ENCODE peak calls at places on chromosome 1, in six cellular contexts. One of them, this sample, is unnamed.

GRCh38 chr1:61790837-61791236 is 48.6 kb downstream of the PATJ start:
- DNase-seq in K562: no peak
- DNase-seq in SK-N-SH: no peak
- DNase-seq in GM12892: no peak
- DNase-seq in HepG2: no peak
- DNase-seq in H1: no peak
- DNase-seq in this sample: no peak

GRCh38 chr1:186859995-186860394 is 31.2 kb downstream of the PLA2G4A start:
- DNase-seq in K562: no peak
- DNase-seq in SK-N-SH: no peak
- DNase-seq in GM12892: no peak
- DNase-seq in HepG2: no peak
- DNase-seq in H1: no peak
- DNase-seq in this sample: no peak

GRCh38 chr1:26697978-26698849 is 2.4 kb downstream of the ARID1A start:
- DNase-seq in K562: peak
- DNase-seq in SK-N-SH: peak
- DNase-seq in GM12892: peak
- DNase-seq in HepG2: peak
- DNase-seq in H1: no peak
- DNase-seq in this sample: no peak

GRCh38 chr1:208291923-208292711 is 47.9 kb upstream of the PLXNA2 start:
- DNase-seq in K562: no peak
- DNase-seq in SK-N-SH: no peak
- DNase-seq in GM12892: no peak
- DNase-seq in HepG2: no peak
- DNase-seq in H1: no peak
- DNase-seq in this sample: no peak

GRCh38 chr1:103180660-103181059 is 72.3 kb upstream of the COL11A1 start:
- DNase-seq in K562: no peak
- DNase-seq in SK-N-SH: no peak
- DNase-seq in GM12892: no peak
- DNase-seq in HepG2: no peak
- DNase-seq in H1: no peak
- DNase-seq in this sample: no peak

GRCh38 chr1:24236170-24237045 is 49.3 kb upstream of the IFNLR1 start:
- DNase-seq in K562: no peak
- DNase-seq in SK-N-SH: no peak
- DNase-seq in GM12892: peak
- DNase-seq in HepG2: no peak
- DNase-seq in H1: no peak
- DNase-seq in this sample: peak

GRCh38 chr1:54667797-54668196 is 26.2 kb downstream of the MROH7 start:
- DNase-seq in K562: no peak
- DNase-seq in SK-N-SH: no peak
- DNase-seq in GM12892: no peak
- DNase-seq in HepG2: no peak
- DNase-seq in H1: no peak
- DNase-seq in this sample: no peak

GRCh38 chr1:186183219-186183618 is 191.8 kb downstream of the TPR start:
- DNase-seq in K562: no peak
- DNase-seq in SK-N-SH: no peak
- DNase-seq in GM12892: no peak
- DNase-seq in HepG2: no peak
- DNase-seq in H1: no peak
- DNase-seq in this sample: no peak

GRCh38 chr1:156908955-156909354 is 11.5 kb upstream of the LRRC71 start:
- DNase-seq in K562: no peak
- DNase-seq in SK-N-SH: no peak
- DNase-seq in GM12892: no peak
- DNase-seq in HepG2: no peak
- DNase-seq in H1: no peak
- DNase-seq in this sample: no peak

GRCh38 chr1:59104191-59104760 is 192.6 kb upstream of the FGGY start:
- DNase-seq in K562: no peak
- DNase-seq in SK-N-SH: no peak
- DNase-seq in GM12892: no peak
- DNase-seq in HepG2: peak
- DNase-seq in H1: no peak
- DNase-seq in this sample: no peak

GRCh38 chr1:14786104-14786675 is 187.7 kb downstream of the KAZN start:
- DNase-seq in K562: no peak
- DNase-seq in SK-N-SH: no peak
- DNase-seq in GM12892: no peak
- DNase-seq in HepG2: no peak
- DNase-seq in H1: no peak
- DNase-seq in this sample: no peak

GRCh38 chr1:95006681-95007080 is 66.1 kb downstream of the ALG14 start:
- DNase-seq in K562: no peak
- DNase-seq in SK-N-SH: no peak
- DNase-seq in GM12892: no peak
- DNase-seq in HepG2: no peak
- DNase-seq in H1: no peak
- DNase-seq in this sample: no peak

GRCh38 chr1:237324226-237324625 is 282.2 kb downstream of the RYR2 start:
- DNase-seq in K562: no peak
- DNase-seq in SK-N-SH: no peak
- DNase-seq in GM12892: no peak
- DNase-seq in HepG2: no peak
- DNase-seq in H1: no peak
- DNase-seq in this sample: no peak

GRCh38 chr1:180937012-180937372 is 24.3 kb downstream of the KIAA1614 start:
- DNase-seq in K562: no peak
- DNase-seq in SK-N-SH: no peak
- DNase-seq in GM12892: no peak
- DNase-seq in HepG2: no peak
- DNase-seq in H1: no peak
- DNase-seq in this sample: no peak

GRCh38 chr1:93080424-93080823 is 1.3 kb downstream of the MTF2 start:
- DNase-seq in K562: peak
- DNase-seq in SK-N-SH: peak
- DNase-seq in GM12892: no peak
- DNase-seq in HepG2: peak
- DNase-seq in H1: no peak
- DNase-seq in this sample: peak

GRCh38 chr1:84253891-84254290 is 47.6 kb upstream of the SAMD13 start:
- DNase-seq in K562: no peak
- DNase-seq in SK-N-SH: no peak
- DNase-seq in GM12892: no peak
- DNase-seq in HepG2: peak
- DNase-seq in H1: no peak
- DNase-seq in this sample: no peak

GRCh38 chr1:23057301-23057700 is 38.0 kb downstream of the KDM1A start:
- DNase-seq in K562: no peak
- DNase-seq in SK-N-SH: no peak
- DNase-seq in GM12892: no peak
- DNase-seq in HepG2: no peak
- DNase-seq in H1: no peak
- DNase-seq in this sample: no peak

GRCh38 chr1:228647523-228648444 is 87.5 kb upstream of the RHOU start:
- DNase-seq in K562: peak
- DNase-seq in SK-N-SH: peak
- DNase-seq in GM12892: peak
- DNase-seq in HepG2: peak
- DNase-seq in H1: peak
- DNase-seq in this sample: no peak

GRCh38 chr1:196114193-196114592 is 494.0 kb downstream of the KCNT2 start:
- DNase-seq in K562: no peak
- DNase-seq in SK-N-SH: no peak
- DNase-seq in GM12892: no peak
- DNase-seq in HepG2: no peak
- DNase-seq in H1: no peak
- DNase-seq in this sample: no peak

GRCh38 chr1:169563650-169564049 is 22.6 kb downstream of the F5 start:
- DNase-seq in K562: no peak
- DNase-seq in SK-N-SH: no peak
- DNase-seq in GM12892: no peak
- DNase-seq in HepG2: no peak
- DNase-seq in H1: no peak
- DNase-seq in this sample: no peak
- TF ChIP-seq TAF1 in K562: no peak
- TF ChIP-seq TAF1 in SK-N-SH: no peak
- TF ChIP-seq TAF1 in GM12892: no peak
- TF ChIP-seq TAF1 in HepG2: no peak
- TF ChIP-seq TAF1 in H1: no peak
- TF ChIP-seq TAF1 in this sample: no peak

GRCh38 chr1:30822966-30823581 is 65.5 kb upstream of the LAPTM5 start:
- DNase-seq in K562: no peak
- DNase-seq in SK-N-SH: no peak
- DNase-seq in GM12892: no peak
- DNase-seq in HepG2: no peak
- DNase-seq in H1: no peak
- DNase-seq in this sample: no peak
- TF ChIP-seq TAF1 in K562: no peak
- TF ChIP-seq TAF1 in SK-N-SH: no peak
- TF ChIP-seq TAF1 in GM12892: no peak
- TF ChIP-seq TAF1 in HepG2: no peak
- TF ChIP-seq TAF1 in H1: no peak
- TF ChIP-seq TAF1 in this sample: no peak

GRCh38 chr1:244598611-244599010 is 54.3 kb upstream of the DESI2 start:
- DNase-seq in K562: no peak
- DNase-seq in SK-N-SH: no peak
- DNase-seq in GM12892: no peak
- DNase-seq in HepG2: no peak
- DNase-seq in H1: no peak
- DNase-seq in this sample: no peak

GRCh38 chr1:244601336-244601735 is 51.6 kb upstream of the DESI2 start:
- DNase-seq in K562: no peak
- DNase-seq in SK-N-SH: no peak
- DNase-seq in GM12892: no peak
- DNase-seq in HepG2: no peak
- DNase-seq in H1: no peak
- DNase-seq in this sample: no peak

GRCh38 chr1:244603498-244603897 is 49.4 kb upstream of the DESI2 start:
- DNase-seq in K562: peak
- DNase-seq in SK-N-SH: peak
- DNase-seq in GM12892: no peak
- DNase-seq in HepG2: peak
- DNase-seq in H1: no peak
- DNase-seq in this sample: peak

GRCh38 chr1:244605835-244606234 is 47.1 kb upstream of the DESI2 start:
- DNase-seq in K562: no peak
- DNase-seq in SK-N-SH: no peak
- DNase-seq in GM12892: no peak
- DNase-seq in HepG2: no peak
- DNase-seq in H1: no peak
- DNase-seq in this sample: no peak

GRCh38 chr1:244599937-244600350 is 53.0 kb upstream of the DESI2 start:
- DNase-seq in K562: peak
- DNase-seq in SK-N-SH: no peak
- DNase-seq in GM12892: peak
- DNase-seq in HepG2: peak
- DNase-seq in H1: no peak
- DNase-seq in this sample: peak
- TF ChIP-seq TAF1 in K562: no peak
- TF ChIP-seq TAF1 in SK-N-SH: no peak
- TF ChIP-seq TAF1 in GM12892: no peak
- TF ChIP-seq TAF1 in HepG2: no peak
- TF ChIP-seq TAF1 in H1: no peak
- TF ChIP-seq TAF1 in this sample: no peak

GRCh38 chr1:12001249-12001917 is 17.9 kb upstream of the MIIP start:
- DNase-seq in K562: peak
- DNase-seq in SK-N-SH: peak
- DNase-seq in GM12892: no peak
- DNase-seq in HepG2: peak
- DNase-seq in H1: no peak
- DNase-seq in this sample: peak
- TF ChIP-seq TAF1 in K562: no peak
- TF ChIP-seq TAF1 in SK-N-SH: no peak
- TF ChIP-seq TAF1 in GM12892: no peak
- TF ChIP-seq TAF1 in HepG2: no peak
- TF ChIP-seq TAF1 in H1: no peak
- TF ChIP-seq TAF1 in this sample: no peak

GRCh38 chr1:241688940-241689368 is 36.9 kb downstream of the WDR64 start:
- DNase-seq in K562: peak
- DNase-seq in SK-N-SH: no peak
- DNase-seq in GM12892: no peak
- DNase-seq in HepG2: no peak
- DNase-seq in H1: no peak
- DNase-seq in this sample: no peak
- TF ChIP-seq TAF1 in K562: no peak
- TF ChIP-seq TAF1 in SK-N-SH: no peak
- TF ChIP-seq TAF1 in GM12892: no peak
- TF ChIP-seq TAF1 in HepG2: no peak
- TF ChIP-seq TAF1 in H1: no peak
- TF ChIP-seq TAF1 in this sample: no peak

GRCh38 chr1:193663965-193664364 is 477.6 kb upstream of the B3GALT2 start:
- DNase-seq in K562: no peak
- DNase-seq in SK-N-SH: no peak
- DNase-seq in GM12892: no peak
- DNase-seq in HepG2: no peak
- DNase-seq in H1: no peak
- DNase-seq in this sample: no peak
- TF ChIP-seq TAF1 in K562: no peak
- TF ChIP-seq TAF1 in SK-N-SH: no peak
- TF ChIP-seq TAF1 in GM12892: no peak
- TF ChIP-seq TAF1 in HepG2: no peak
- TF ChIP-seq TAF1 in H1: no peak
- TF ChIP-seq TAF1 in this sample: no peak

This sample was measured in GM12891.